ENCODE peak calls at places on chromosome 3, in four cellular contexts. J is HEK293T, A is K562, X is HepG2. G is an unnamed sample.

GRCh38 chr3:194606941-194607340 is 26.3 kb downstream of the TMEM44 start:
- DNase-seq in J (no peak), A (no peak), X (no peak), G (no peak)

GRCh38 chr3:184345678-184346144 is 8.3 kb downstream of the FAM131A start:
- DNase-seq in A (peak), X (peak), J (peak), G (no peak)

GRCh38 chr3:197750396-197750831 is 731 bp downstream of the FYTTD1 start:
- DNase-seq in A (peak), X (no peak), J (peak), G (no peak)

GRCh38 chr3:10017636-10018292 is 8.5 kb upstream of the FANCD2 start:
- DNase-seq in A (no peak), J (no peak), X (no peak), G (no peak)

GRCh38 chr3:154510780-154511179 is 80.8 kb upstream of the GPR149 start:
- DNase-seq in X (no peak), A (no peak), J (no peak), G (no peak)

GRCh38 chr3:18194431-18194830 is 230.7 kb downstream of the SATB1 start:
- DNase-seq in J (no peak), X (no peak), A (no peak), G (no peak)

GRCh38 chr3:151476344-151477018 is 15.6 kb upstream of the IGSF10 start:
- DNase-seq in J (no peak), A (peak), X (no peak), G (no peak)

GRCh38 chr3:191329654-191330308 is 545 bp downstream of the UTS2B start:
- DNase-seq in A (peak), X (peak), J (peak), G (no peak)

GRCh38 chr3:183485093-183485492 is 56.7 kb upstream of the MCF2L2 start:
- DNase-seq in J (no peak), X (no peak), A (no peak), G (no peak)

GRCh38 chr3:24475945-24476344 is 18.7 kb downstream of the THRB start:
- DNase-seq in J (no peak), A (no peak), X (no peak), G (no peak)

GRCh38 chr3:146550743-146551510 is 6.5 kb upstream of the PLSCR1 start:
- DNase-seq in X (no peak), A (no peak), J (no peak), G (no peak)

GRCh38 chr3:45980819-45981218 is 14.8 kb downstream of the FYCO1 start:
- DNase-seq in A (no peak), J (no peak), X (no peak), G (no peak)

GRCh38 chr3:126963261-126964190 is 19.4 kb upstream of the PLXNA1 start:
- DNase-seq in X (no peak), A (no peak), J (no peak), G (no peak)

GRCh38 chr3:173397161-173398110 is at the start of gene NLGN1:
- DNase-seq in A (no peak), X (no peak), J (peak), G (no peak)

GRCh38 chr3:123025642-123026521 is 1.7 kb downstream of the SEMA5B start:
- DNase-seq in J (no peak), A (no peak), X (no peak), G (no peak)

DNA sequence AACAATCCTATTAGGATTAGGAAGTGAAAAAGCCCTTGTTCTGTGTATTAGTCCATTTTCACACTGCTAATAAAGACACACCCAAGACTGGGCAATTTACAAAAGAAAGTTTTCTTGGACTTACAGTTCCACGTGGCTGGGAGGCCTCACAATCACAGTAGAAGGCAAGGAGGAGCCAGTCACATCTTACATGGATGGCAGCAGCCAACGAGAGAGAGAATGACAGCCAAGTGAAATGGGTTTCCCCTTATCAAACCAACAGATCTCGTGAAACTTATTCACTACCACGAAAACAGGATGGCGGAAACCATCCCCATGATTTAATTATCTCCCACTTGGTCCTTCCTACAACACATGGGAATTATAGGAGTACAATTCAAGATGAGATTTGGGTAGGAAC is 248.2 kb upstream of the KCNMB2 start:
- DNase-seq in X (no peak), A (no peak), J (no peak), G (no peak)
- TF ChIP-seq TARDBP in X (no peak), A (no peak), J (no peak), G (no peak)

DNA sequence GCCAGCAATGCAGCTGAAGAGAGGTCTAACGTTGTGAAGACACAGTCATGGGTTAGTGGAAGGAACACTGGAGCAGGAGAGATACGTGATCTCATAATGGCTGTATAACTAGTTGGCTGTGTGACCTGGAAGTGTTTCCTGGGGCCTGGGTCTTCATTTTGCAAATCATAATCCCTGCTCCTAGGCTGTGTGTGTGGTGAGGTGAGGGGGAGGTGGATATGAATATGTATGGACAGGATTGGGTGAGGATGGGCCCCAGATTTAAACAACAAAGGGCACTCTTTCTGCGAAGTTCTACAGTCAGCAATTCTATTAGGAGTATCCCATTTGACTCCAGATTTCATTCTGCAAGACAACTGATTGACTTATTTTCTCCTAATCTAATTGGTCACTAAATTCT is 41.3 kb downstream of the ANKRD28 start:
- DNase-seq in A (no peak), J (no peak), X (no peak), G (no peak)
- TF ChIP-seq TARDBP in A (no peak), J (no peak), X (no peak), G (no peak)

DNA sequence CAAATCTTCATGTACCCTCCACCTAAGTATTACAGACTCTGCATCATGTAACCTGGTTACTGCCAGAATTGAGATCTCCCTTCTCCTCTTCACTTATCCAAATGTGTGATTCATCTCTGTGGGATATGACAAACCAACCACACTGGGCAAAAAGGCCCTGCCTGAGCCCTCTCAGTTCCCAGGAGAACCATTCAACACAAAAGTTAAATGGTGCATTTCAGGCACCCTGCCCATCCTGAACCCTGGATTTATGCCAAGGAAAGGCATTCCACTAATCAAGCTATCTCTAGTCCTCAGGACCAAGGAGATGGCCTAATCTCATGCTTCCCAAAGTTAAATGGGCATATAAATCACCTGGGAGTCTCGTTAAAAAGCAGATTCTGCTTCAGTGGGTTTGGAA is 108.5 kb downstream of the TNIK start:
- DNase-seq in X (no peak), J (no peak), A (no peak), G (no peak)
- TF ChIP-seq TARDBP in X (no peak), J (no peak), A (no peak), G (no peak)

GRCh38 chr3:55474213-55474632 is 12.9 kb downstream of the WNT5A start:
- DNase-seq in J (no peak), X (no peak), A (no peak), G (no peak)

GRCh38 chr3:55473788-55474187 is 13.3 kb downstream of the WNT5A start:
- DNase-seq in X (no peak), J (no peak), A (no peak), G (no peak)

GRCh38 chr3:55471084-55471483 is 16.0 kb downstream of the WNT5A start:
- DNase-seq in A (no peak), J (no peak), X (no peak), G (no peak)

GRCh38 chr3:55469957-55470526 is 17.1 kb downstream of the WNT5A start:
- DNase-seq in A (no peak), X (no peak), J (no peak), G (no peak)

DNA sequence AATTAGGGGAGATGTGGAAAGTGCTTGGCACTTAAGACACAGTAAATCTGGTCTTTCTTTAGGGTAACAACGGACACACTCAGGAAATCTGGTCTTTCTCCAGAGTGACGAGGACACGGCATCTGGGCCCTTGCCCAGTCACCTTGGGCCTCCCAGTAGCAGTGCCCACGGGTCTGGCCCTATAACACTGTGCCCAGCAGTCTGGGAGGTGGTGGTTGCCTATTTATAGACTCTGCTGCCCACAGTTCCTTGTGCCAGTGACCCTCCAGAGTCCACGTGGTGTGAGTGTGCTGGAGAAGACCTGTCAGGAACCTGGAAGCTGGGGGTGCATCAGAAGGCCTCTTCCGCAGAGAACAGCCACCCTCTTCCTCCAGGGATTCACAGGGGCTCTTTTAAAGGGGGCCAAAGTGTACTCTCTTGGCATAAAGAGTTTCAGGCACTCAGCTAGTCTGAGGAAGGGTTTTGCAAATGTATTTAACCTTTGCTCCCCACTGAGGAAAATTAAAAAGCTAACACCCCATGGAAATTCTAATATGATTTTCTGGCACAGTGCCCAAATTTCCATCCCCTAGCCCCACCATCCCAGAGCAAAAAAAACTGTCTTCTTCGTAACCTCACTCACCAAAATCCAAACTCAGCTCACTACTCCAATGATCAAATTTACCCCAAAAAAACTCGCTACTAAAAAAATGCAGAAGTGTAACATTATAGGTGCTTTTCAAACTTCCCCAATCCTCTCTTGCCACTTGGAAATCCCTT is 15.4 kb downstream of the WNT5A start:
- DNase-seq in J (no peak), X (no peak), A (no peak), G (no peak)
- TF ChIP-seq TARDBP in J (no peak), X (no peak), A (no peak), G (no peak)

DNA sequence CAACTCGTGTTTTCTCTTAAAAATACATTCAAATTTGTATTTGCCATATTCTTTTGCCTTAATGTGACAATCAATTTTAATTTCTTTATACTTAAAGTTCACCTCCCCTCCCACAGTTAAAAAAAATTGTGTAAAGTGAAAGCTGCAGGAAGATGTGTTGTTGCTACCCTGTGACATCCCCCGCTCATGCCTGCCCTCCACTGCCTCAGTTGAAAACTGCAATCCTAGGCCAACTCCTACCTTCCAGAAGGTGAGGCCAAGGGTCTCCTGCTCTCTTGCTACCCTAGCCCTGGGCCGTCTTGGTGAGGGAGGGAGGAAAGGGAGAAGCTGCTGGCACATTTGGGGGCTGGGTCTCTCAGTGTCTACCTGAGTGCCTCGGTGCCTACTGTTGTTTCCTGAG is 57.0 kb upstream of the CMTM7 start:
- DNase-seq in A (peak), J (peak), X (no peak), G (no peak)
- TF ChIP-seq TARDBP in A (no peak), J (no peak), X (no peak), G (no peak)

GRCh38 chr3:43328653-43329052 is 42.3 kb downstream of the SNRK start:
- DNase-seq in X (no peak), A (no peak), J (no peak), G (no peak)
- TF ChIP-seq TARDBP in X (no peak), A (no peak), J (no peak), G (no peak)